ENCODE peak calls at places on chromosomes 4 and X, in four cellular contexts. Q is stomach, B is GM23338, U is K562. O is an unnamed sample.

GRCh38 chr4:1459664-1460511 is 53.6 kb upstream of the NKX1-1 start:
- DNase-seq in Q (peak; percentile 20), B (no peak), U (no peak), O (no peak)

GRCh38 chrX:110992611-110993010 is 103.4 kb upstream of the PAK3 start:
- DNase-seq in Q (peak; percentile 31), B (peak; percentile 67), U (peak; percentile 23), O (peak; percentile 24)

GRCh38 chrX:78595901-78596502 is 63.1 kb downstream of the RTL3 start:
- DNase-seq in Q (no peak), B (peak; percentile 42), U (no peak), O (no peak)

GRCh38 chr4:72408568-72408967 is 160.5 kb downstream of the ADAMTS3 start:
- DNase-seq in Q (no peak), B (no peak), U (no peak), O (no peak)

GRCh38 chr4:87025614-87026041 is 90.8 kb downstream of the AFF1 start:
- DNase-seq in Q (no peak), B (no peak), U (no peak), O (no peak)

GRCh38 chr4:98524271-98524670 is 134.1 kb downstream of the TSPAN5 start:
- DNase-seq in Q (no peak), B (no peak), U (no peak), O (no peak)

GRCh38 chrX:129956765-129957164 is 25.7 kb upstream of the BCORL1 start:
- DNase-seq in Q (no peak), B (no peak), U (no peak), O (no peak)

GRCh38 chrX:44580466-44580865 is 37.8 kb upstream of the FUNDC1 start:
- DNase-seq in Q (no peak), B (no peak), U (no peak), O (no peak)

GRCh38 chr4:118363166-118363565 is 10.4 kb upstream of the PRSS12 start:
- DNase-seq in Q (no peak), B (no peak), U (no peak), O (no peak)

GRCh38 chr4:156476359-156476758 is 495.2 kb downstream of the PDGFC start:
- DNase-seq in Q (no peak), B (no peak), U (no peak), O (no peak)

GRCh38 chr4:106258145-106259045 is 57.6 kb downstream of the TBCK start:
- DNase-seq in Q (no peak), B (peak; percentile 15), U (no peak), O (no peak)

GRCh38 chr4:158129649-158130048 is 43.2 kb downstream of the GASK1B start:
- DNase-seq in Q (no peak), B (no peak), U (no peak), O (no peak)

GRCh38 chr4:7687006-7687405 is 252.3 kb upstream of the PSAPL1 start:
- DNase-seq in Q (no peak), B (no peak), U (no peak), O (no peak)

GRCh38 chr4:39591290-39591689 is 47.4 kb downstream of the SMIM14 start:
- DNase-seq in Q (peak; percentile 32), B (no peak), U (peak; percentile 30), O (no peak)

GRCh38 chrX:75076429-75076828 is 79.7 kb downstream of the ABCB7 start:
- DNase-seq in Q (no peak), B (no peak), U (no peak), O (no peak)

GRCh38 chrX:54066841-54067240 is 22.6 kb upstream of the PHF8 start:
- DNase-seq in Q (no peak), B (no peak), U (no peak), O (no peak)

GRCh38 chr4:5572114-5572513 is 136.2 kb downstream of the EVC2 start:
- DNase-seq in Q (no peak), B (no peak), U (no peak), O (no peak)

GRCh38 chrX:141839856-141840255 is 1.7 kb downstream of the MAGEC3 start:
- DNase-seq in Q (no peak), B (no peak), U (no peak), O (no peak)

GRCh38 chr4:168408620-168409019 is 71.7 kb downstream of the DDX60L start:
- DNase-seq in Q (no peak), B (no peak), U (no peak), O (no peak)

GRCh38 chr4:113684534-113685091 is 76.9 kb downstream of the CAMK2D start:
- DNase-seq in Q (peak; percentile 31), B (peak; percentile 39), U (no peak), O (peak; percentile 30)

GRCh38 chr4:47287735-47288134 is 175.8 kb downstream of the COMMD8 start:
- DNase-seq in Q (no peak), B (no peak), U (peak; percentile 1), O (no peak)

GRCh38 chr4:7806724-7807123 is 132.9 kb downstream of the AFAP1 start:
- DNase-seq in Q (no peak), B (no peak), U (no peak), O (no peak)

GRCh38 chr4:182240161-182241130 is 2.8 kb upstream of the TENM3 start:
- DNase-seq in Q (no peak), B (peak; percentile 43), U (no peak), O (no peak)

GRCh38 chr4:68359508-68359907 is 9.6 kb upstream of the YTHDC1 start:
- DNase-seq in Q (no peak), B (no peak), U (no peak), O (no peak)

GRCh38 chrX:15151267-15152196 is 118.4 kb downstream of the ASB9 start:
- DNase-seq in Q (no peak), B (no peak), U (no peak), O (no peak)

GRCh38 chr4:6349896-6350295 is 80.2 kb downstream of the WFS1 start:
- DNase-seq in Q (no peak), B (no peak), U (no peak), O (no peak)

GRCh38 chr4:19936471-19936870 is 315.2 kb upstream of the SLIT2 start:
- DNase-seq in Q (no peak), B (no peak), U (no peak), O (no peak)

GRCh38 chr4:112514079-112514448 is 1.9 kb downstream of the NEUROG2 start:
- DNase-seq in Q (no peak), B (peak; percentile 79), U (no peak), O (no peak)

DNA sequence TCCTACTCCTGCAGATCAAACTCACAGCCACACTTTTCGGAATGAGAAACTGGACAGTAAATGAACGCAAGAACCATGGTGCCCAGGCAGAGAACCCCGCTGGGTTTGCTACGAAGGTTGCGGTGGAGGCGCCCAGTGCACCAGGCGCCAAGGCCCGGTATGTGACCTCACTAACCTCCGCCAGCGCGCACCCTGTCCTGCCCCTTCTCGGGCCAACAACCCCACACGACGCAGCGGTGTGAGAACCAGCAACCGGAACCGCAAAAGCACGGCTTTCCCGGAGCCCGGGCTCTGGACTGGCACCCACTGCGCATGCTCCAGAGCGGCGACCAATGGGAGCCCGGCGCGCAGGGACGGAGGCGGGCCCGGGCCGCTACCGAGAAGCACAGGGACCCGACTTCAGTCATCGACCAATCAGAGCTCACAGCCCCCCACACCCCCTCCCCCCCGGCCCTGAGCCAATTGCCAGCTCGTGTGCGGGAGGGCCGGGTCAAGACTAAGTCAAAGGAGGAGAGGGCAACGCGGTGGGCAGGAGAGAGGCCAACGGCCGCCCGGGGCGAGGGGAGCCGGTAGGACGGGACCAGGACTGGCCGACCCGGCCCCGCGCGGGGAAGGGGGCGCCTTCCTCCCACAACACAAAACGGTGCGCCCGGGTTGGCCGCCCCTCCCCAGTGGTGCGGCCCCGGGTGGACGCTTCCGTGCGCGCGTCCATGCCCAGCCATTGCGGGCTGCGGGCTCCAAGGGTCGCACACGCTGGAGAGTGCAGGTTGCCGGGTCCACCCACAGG is 7.3 kb upstream of the WAS start:
- DNase-seq in Q (peak; percentile 91), B (peak; percentile 86), U (peak; percentile 94), O (peak; percentile 96)
- TF ChIP-seq POLR2AphosphoS5 in Q (peak; percentile 1), B (peak; percentile 75), U (peak; percentile 53), O (peak; percentile 80)

DNA sequence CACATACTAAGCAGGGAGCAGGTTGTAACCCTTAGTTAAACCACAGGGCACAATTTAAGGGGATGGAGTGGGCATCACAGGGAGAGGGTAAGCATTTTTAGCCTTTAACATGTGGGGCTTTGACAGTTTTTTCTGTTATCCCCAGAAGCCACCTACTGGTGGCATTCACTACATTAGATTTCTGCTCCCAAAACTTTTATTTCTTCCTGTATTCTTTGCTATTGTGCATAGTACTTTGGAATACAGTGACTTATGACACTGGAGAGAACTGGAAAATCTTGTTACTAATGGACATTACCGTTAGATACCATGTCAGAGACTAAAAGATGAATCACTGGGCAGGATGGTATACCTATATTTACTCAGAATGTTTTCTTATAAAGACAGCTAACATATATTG is 7.3 kb downstream of the TRIM75 start:
- DNase-seq in Q (no peak), B (peak; percentile 32), U (no peak), O (no peak)
- TF ChIP-seq CTCF in Q (no peak), B (peak; percentile 43), U (no peak), O (no peak)

DNA sequence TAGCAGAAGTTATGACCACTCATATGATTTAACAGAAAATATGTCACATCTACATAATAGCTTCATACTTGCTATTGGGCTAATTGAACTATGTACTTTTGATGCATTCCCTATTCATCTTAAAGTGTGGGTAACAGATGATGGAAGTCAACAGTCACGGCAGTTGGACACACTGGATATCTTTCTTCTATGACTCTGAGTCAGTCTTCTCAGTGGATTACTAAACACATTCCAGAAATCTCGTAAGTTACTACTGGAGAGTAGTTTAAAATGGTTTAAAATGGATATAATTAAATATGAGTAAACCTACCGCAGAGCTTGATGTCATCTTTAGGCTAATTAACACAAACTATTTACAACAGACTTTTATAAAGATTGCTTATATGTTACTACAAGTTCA is 30.1 kb upstream of the CFAP299 start:
- DNase-seq in Q (no peak), B (no peak), U (no peak), O (no peak)
- TF ChIP-seq POLR2AphosphoS5 in Q (no peak), B (no peak), U (no peak), O (no peak)

DNA sequence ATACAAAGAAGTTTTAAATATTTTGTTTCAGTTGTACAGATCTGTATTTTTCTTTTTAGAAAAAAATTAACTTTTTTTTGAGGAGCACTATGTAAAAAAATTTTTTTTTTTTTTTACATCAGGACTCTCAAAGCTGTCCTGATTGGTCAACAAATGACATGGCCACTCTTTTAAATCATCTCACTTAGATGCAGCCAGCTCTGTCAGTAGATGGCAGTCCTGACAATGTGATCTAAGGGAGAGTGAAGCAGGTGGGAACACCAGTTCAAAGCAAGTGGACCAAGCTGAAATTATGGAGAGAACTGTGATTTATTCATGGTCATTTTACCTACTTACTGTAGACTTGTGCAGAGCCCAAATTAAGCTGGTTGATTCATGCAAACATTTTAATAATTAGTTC is 174.6 kb upstream of the GPRIN3 start:
- DNase-seq in Q (no peak), B (peak; percentile 70), U (peak; percentile 25), O (no peak)
- TF ChIP-seq CTCF in Q (no peak), B (peak; percentile 55), U (no peak), O (no peak)

DNA sequence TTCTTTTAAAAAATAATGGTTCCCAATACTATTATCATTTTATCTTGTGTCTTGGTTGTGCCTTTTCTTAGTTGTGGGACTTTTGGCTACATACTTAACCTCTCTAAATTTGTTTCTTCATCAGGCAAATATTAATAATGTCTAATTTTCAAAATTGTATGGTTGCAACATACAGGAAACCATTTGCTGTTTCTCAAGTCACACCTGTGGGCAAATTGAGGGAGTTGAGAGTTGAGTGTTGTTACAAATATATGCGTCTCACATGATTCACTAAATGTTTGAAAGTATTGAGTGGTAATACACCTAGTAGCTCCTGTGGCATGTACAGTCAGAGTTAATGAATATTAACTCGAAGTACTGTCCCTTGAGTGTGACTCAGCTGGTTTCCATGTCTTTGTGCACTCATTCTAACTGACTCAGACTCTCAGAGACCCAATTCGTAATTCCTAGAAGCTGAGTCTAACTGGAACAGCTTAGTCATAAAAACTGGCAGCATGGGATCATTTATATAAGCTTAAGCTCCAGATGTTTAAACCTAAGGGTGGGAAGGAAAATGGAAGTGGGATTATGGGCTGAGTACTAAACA is 802.4 kb downstream of the TRIML1 start:
- DNase-seq in Q (no peak), B (no peak), U (no peak), O (no peak)
- TF ChIP-seq POLR2AphosphoS5 in Q (no peak), B (no peak), U (no peak), O (no peak)